ENCODE peak calls at places on chromosomes 5 and 9, in six cellular contexts. G is omental fat pad, N is ureter, J is adipocyte, Y is iris pigment epithelial cell, H is neuronal stem cell. T is an unnamed sample.
A peak's percentile ranks its signal among the peaks of the same experiment; 100 is the strongest.

GRCh38 chr9:91783876-91784672 is 166.0 kb downstream of the ROR2 start:
- DNase-seq in J (no peak), N (peak; percentile 34), H (no peak), G (peak; percentile 20), Y (no peak), T (no peak)

GRCh38 chr9:121860744-121861143 is 209.3 kb downstream of the DAB2IP start:
- DNase-seq in Y (peak; percentile 96), H (no peak), G (no peak), N (peak; percentile 57), J (no peak), T (peak; percentile 75)

GRCh38 chr9:21141427-21141882 is at the start of gene IFNW1:
- DNase-seq in G (no peak), N (no peak), Y (no peak), J (peak; percentile 36), H (no peak), T (no peak)

GRCh38 chr5:98424681-98425454 is 348.6 kb upstream of the RGMB start:
- DNase-seq in N (no peak), G (no peak), J (peak; percentile 54), H (no peak), Y (no peak), T (peak; percentile 51)

GRCh38 chr5:159965031-159965837 is 43.7 kb upstream of the TTC1 start:
- DNase-seq in Y (peak; percentile 71), J (peak; percentile 85), N (peak; percentile 55), G (no peak), H (no peak), T (peak; percentile 91)

GRCh38 chr9:133078486-133078885 is 16.7 kb downstream of the CEL start:
- DNase-seq in H (no peak), G (no peak), N (no peak), J (no peak), Y (no peak), T (no peak)

GRCh38 chr5:147869112-147869511 is 9.4 kb upstream of the SCGB3A2 start:
- DNase-seq in Y (no peak), J (no peak), G (no peak), N (no peak), H (no peak), T (no peak)

GRCh38 chr9:109499631-109500120 is 1.6 kb upstream of the PTPN3 start:
- DNase-seq in N (peak; percentile 66), Y (peak; percentile 59), G (peak; percentile 35), J (peak; percentile 82), H (peak; percentile 30), T (peak; percentile 27)

GRCh38 chr9:127004946-127005769 is 90.6 kb downstream of the RALGPS1 start:
- DNase-seq in J (peak; percentile 79), G (no peak), H (no peak), Y (peak; percentile 58), N (no peak), T (peak; percentile 52)

GRCh38 chr5:142095035-142095434 is 13.5 kb upstream of the NDFIP1 start:
- DNase-seq in Y (no peak), G (no peak), N (no peak), J (no peak), H (no peak), T (no peak)

GRCh38 chr9:100411472-100412270 is 15.3 kb upstream of the MSANTD3 start:
- DNase-seq in G (peak; percentile 74), H (peak; percentile 68), J (peak; percentile 98), N (peak; percentile 91), Y (peak; percentile 94), T (peak; percentile 95)

GRCh38 chr9:131410051-131410491 is 16.2 kb downstream of the PRRC2B start:
- DNase-seq in J (peak; percentile 32), H (no peak), N (no peak), G (no peak), Y (peak; percentile 63), T (peak; percentile 64)

GRCh38 chr5:145293716-145294115 is 541.4 kb downstream of the PRELID2 start:
- DNase-seq in N (no peak), Y (no peak), G (no peak), J (no peak), H (no peak), T (no peak)